ENCODE peak calls at places on chromosome 9, in five cellular contexts. O is pancreas, S is body of pancreas, Z is Panc1, Q is IMR-90. W is an unnamed sample.
A peak's percentile ranks its signal among the peaks of the same experiment; 100 is the strongest.

GRCh38 chr9:12817702-12818101 is 42.9 kb downstream of the LURAP1L start:
- DNase-seq in Z (no peak), O (peak; percentile 70), S (peak; percentile 83), Q (peak; percentile 55), W (no peak)

GRCh38 chr9:81578606-81579005 is 110.7 kb downstream of the TLE1 start:
- DNase-seq in Q (peak; percentile 74), S (no peak), Z (no peak), O (no peak), W (no peak)

GRCh38 chr9:31137850-31138160 is 1246.6 kb upstream of the ACO1 start:
- DNase-seq in Q (no peak), S (no peak), O (no peak), Z (no peak), W (no peak)

GRCh38 chr9:135516132-135516860 is 4.9 kb upstream of the LCN1 start:
- DNase-seq in Q (no peak), S (no peak), Z (no peak), O (no peak), W (no peak)

GRCh38 chr9:114344692-114345091 is 15.0 kb downstream of the ORM2 start:
- DNase-seq in Q (no peak), Z (no peak), O (no peak), S (no peak), W (no peak)

GRCh38 chr9:123335227-123335985 is 20.6 kb upstream of the CRB2 start:
- DNase-seq in Q (peak; percentile 63), O (no peak), S (peak; percentile 34), Z (no peak), W (no peak)

GRCh38 chr9:37036237-37037136 is 2.4 kb upstream of the PAX5 start:
- DNase-seq in Z (no peak), Q (peak; percentile 12), O (peak; percentile 57), S (peak; percentile 45), W (no peak)

GRCh38 chr9:136760424-136760823 is 2.4 kb upstream of the LCN8 start:
- DNase-seq in Q (no peak), Z (no peak), O (no peak), S (no peak), W (no peak)

GRCh38 chr9:132849168-132849831 is 28.8 kb downstream of the AK8 start:
- DNase-seq in Z (no peak), S (no peak), O (no peak), Q (no peak), W (no peak)

GRCh38 chr9:20611751-20612287 is 10.5 kb downstream of the MLLT3 start:
- DNase-seq in Z (no peak), Q (peak; percentile 84), S (no peak), O (no peak), W (no peak)

GRCh38 chr9:95283678-95284077 is 33.8 kb downstream of the FANCC start:
- DNase-seq in Z (no peak), Q (no peak), O (no peak), S (no peak), W (no peak)

GRCh38 chr9:37302277-37302676 is 120.2 kb upstream of the GRHPR start:
- DNase-seq in Q (no peak), Z (no peak), S (no peak), O (no peak), W (no peak)

GRCh38 chr9:114121445-114122151 is 22.5 kb upstream of the KIF12 start:
- DNase-seq in O (no peak), Z (no peak), S (no peak), Q (no peak), W (no peak)

GRCh38 chr9:22528485-22528884 is 81.9 kb downstream of the DMRTA1 start:
- DNase-seq in Z (no peak), Q (peak; percentile 24), O (no peak), S (no peak), W (no peak)

GRCh38 chr9:90300901-90301688 is 341.5 kb downstream of the DIRAS2 start:
- DNase-seq in Q (peak; percentile 91), S (no peak), O (no peak), Z (peak; percentile 48), W (peak; percentile 63)

GRCh38 chr9:126956929-126957686 is 42.5 kb downstream of the RALGPS1 start:
- DNase-seq in O (no peak), Z (no peak), Q (peak; percentile 81), S (no peak), W (no peak)

GRCh38 chr9:109520475-109521132 is 22.5 kb upstream of the PTPN3 start:
- DNase-seq in S (peak; percentile 83), O (peak; percentile 59), Z (peak; percentile 75), Q (peak; percentile 66), W (peak; percentile 85)

GRCh38 chr9:124332321-124332720 is 74.6 kb downstream of the NEK6 start:
- DNase-seq in Q (no peak), S (no peak), Z (no peak), O (no peak), W (no peak)

GRCh38 chr9:7936201-7936600 is 136.6 kb upstream of the DMAC1 start:
- DNase-seq in S (no peak), O (no peak), Z (no peak), Q (no peak), W (no peak)

GRCh38 chr9:110583237-110583636 is 3.7 kb upstream of the SVEP1 start:
- DNase-seq in S (no peak), Q (peak; percentile 71), O (no peak), Z (no peak), W (no peak)

DNA sequence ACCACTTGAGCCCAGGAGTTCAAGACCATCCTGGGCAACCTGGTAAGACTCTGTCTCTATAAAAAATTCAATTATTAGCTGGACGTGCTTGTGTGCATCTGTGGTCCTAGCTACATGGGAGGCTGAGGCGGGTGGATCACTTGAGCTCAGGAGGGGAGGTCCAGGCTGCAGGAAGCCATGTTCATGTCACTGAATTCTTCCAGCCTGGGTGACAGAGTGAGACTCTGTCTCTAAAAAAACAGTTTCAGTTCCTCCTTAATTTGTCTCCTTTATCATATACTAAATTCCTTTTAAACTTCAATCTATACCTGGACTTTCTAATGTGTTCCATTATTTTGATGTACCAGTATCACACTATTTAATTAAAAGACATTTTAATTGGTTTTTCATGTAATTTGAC is 422.2 kb upstream of the TLE4 start:
- DNase-seq in O (no peak), Q (no peak), S (no peak), Z (no peak), W (no peak)
- TF ChIP-seq CTCF in O (no peak), Q (no peak), S (no peak), Z (no peak), W (no peak)

GRCh38 chr9:87156247-87156646 is 208.9 kb upstream of the GAS1 start:
- DNase-seq in S (no peak), Q (no peak), Z (no peak), O (no peak), W (no peak)
- H3K4me3 ChIP-seq in S (no peak overlapping the region), Q (no peak overlapping the region), Z (no peak overlapping the region), O (no peak overlapping the region), W (no peak overlapping the region)

GRCh38 chr9:14909631-14910177 is 524 bp downstream of the FREM1 start:
- DNase-seq in O (no peak), S (no peak), Q (no peak), Z (no peak), W (no peak)

GRCh38 chr9:14908221-14909206 is 1.7 kb downstream of the FREM1 start:
- DNase-seq in Q (no peak), O (peak; percentile 31), Z (no peak), S (peak; percentile 65), W (no peak)

GRCh38 chr9:14906000-14906399 is 4.2 kb downstream of the FREM1 start:
- DNase-seq in Q (no peak), O (no peak), S (no peak), Z (no peak), W (no peak)

GRCh38 chr9:14906654-14907359 is 3.4 kb downstream of the FREM1 start:
- DNase-seq in S (no peak), O (no peak), Q (no peak), Z (no peak), W (no peak)

DNA sequence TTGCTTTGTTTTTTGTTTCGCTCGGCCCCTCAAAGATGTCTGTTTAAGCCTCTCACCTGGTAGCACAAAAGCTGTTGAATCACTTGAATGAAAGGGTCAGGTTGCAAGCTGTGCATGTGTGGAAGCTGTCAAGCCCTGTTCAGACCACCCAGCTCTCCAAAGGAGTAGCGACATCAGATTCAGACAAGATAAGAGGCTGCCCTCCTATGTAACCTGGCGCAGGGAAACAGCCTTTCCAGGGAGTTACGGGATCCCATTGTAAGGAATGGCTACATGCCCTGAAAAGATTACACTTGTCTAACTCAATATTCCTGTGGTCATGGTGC is 2.9 kb downstream of the FREM1 start:
- DNase-seq in O (no peak), S (no peak), Z (no peak), Q (no peak), W (no peak)
- H3K4me1 ChIP-seq in O (peaks cover 65% of the 10 kb centered on the region), S (peaks cover 79% of the 10 kb centered on the region), Z (no peaks in the 10 kb centered on the region), Q (no peaks in the 10 kb centered on the region), W (no peaks in the 10 kb centered on the region)

DNA sequence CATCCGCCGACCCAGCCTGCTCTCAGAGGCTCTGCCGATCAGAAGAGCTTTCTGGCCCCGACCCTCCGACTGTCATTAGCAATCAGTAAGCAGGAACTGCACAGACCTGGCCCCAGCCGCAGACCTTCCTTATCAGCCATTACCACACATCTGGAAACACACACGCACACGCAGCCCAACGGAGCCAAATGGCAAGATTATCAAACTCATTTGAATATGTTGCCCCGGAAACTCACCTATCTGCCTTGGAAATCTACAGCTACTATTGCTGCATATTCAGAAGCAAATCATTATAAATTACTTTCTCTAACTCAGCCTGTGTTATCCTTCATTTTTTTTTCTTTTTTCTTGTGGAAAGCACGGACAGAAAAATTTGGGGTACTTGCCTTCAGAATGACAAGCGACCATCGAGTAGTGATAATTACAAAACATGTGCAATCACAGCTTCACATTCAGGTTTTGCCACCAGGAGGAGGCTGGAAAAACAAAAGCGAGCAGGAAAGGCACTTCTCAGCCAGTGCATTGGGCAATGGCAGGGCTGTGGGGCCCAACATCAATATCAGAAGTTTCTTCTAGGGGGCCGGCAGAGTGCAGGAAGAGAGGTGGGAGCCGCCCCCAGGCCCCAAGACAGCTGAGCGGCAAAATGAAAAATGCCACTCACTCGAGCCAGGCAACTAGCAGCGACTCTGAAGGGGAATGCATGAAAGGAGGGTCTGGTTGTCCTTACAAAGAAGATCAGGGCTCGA is 122.3 kb downstream of the VAV2 start:
- DNase-seq in Z (no peak), Q (no peak), S (no peak), O (no peak), W (no peak)
- TF ChIP-seq CTCF in Z (no peak), Q (no peak), S (no peak), O (no peak), W (no peak)

DNA sequence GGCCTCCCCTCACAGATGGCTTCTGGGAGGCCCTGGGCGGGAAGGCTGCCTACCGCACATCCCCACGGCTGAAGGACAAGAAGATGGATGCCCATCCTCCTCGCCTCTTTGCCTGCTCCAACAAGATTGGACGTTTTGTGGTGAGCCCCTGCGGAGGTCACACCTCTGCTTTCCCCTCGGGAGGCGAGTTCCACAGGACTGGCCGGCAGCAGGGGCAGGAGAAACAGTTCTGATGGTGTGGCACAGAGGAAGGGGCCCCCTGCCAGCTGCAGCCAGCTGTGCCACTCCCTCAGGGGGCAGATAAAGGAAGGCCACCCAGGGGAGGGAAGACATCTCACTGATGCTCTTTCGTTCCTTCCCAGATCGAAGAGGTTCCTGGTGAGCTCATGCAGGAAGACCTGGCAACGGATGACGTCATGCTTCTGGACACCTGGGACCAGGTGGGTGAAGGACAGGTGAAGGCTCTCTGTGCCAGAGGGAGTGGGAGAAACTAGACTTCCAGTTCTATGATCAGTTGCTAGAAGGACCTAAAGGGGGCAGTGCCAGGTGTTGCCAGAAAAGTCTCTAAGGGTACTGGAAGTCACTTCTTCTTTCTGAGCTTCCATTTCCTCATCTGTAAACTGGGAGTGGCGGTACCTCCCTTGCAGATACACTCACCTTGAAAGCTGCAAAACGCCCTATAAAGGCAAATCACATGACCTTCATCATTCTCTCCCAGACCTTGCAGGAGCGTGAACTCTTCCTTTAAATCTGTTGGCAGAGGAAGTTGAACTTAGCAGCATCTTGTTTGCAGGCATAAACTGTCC is 41.0 kb downstream of the STOM start:
- DNase-seq in O (no peak), Z (no peak), S (no peak), Q (no peak), W (no peak)
- H3K4me3 ChIP-seq in O (no peak overlapping the region), Z (no peak overlapping the region), S (no peak overlapping the region), Q (no peak overlapping the region), W (no peak overlapping the region)